ENCODE peak calls at places on chromosomes 7 and 10, in nine cellular contexts. G is skeletal muscle cell; J is right lobe of liver; T is amniotic stem cell; R is T-helper 2 cell; C is glutamatergic neuron; F is activated CD4-positive, alpha-beta T cell treated with anti-CD3 and anti-CD28 coated beads, Interleukin-2, amount 10 ng/mL, durations not matched to agents 7 days and 5 days; N is stimulated activated CD4-positive, alpha-beta T cell treated with anti-CD3 and anti-CD28 coated beads, TNF-alpha, amount 100 ng/mL, for 48 hours; Y is left ventricle myocardium inferior. M is an unnamed sample.

GRCh38 chr10:124286621-124287020 is 132.1 kb downstream of the OAT start:
- DNase-seq in G (no peak), J (no peak), T (no peak), R (no peak), C (no peak), F (no peak), N (no peak), Y (no peak), M (no peak)

GRCh38 chr10:127398140-127398966 is 150.8 kb upstream of the NPS start:
- DNase-seq in G (peak), J (no peak), T (peak), R (no peak), C (no peak), F (no peak), N (no peak), Y (no peak), M (no peak)

GRCh38 chr10:11846542-11846941 is 23.4 kb downstream of the PROSER2 start:
- DNase-seq in G (no peak), J (peak), T (no peak), R (no peak), C (no peak), F (no peak), N (no peak), Y (no peak), M (peak)

GRCh38 chr10:29243750-29244149 is 45.1 kb upstream of the LYZL1 start:
- DNase-seq in G (no peak), J (no peak), T (no peak), R (no peak), C (no peak), F (no peak), N (no peak), Y (no peak), M (no peak)

GRCh38 chr7:116598846-116599245 is 73.2 kb upstream of the MET start:
- DNase-seq in G (no peak), J (no peak), T (no peak), R (no peak), C (no peak), F (no peak), N (no peak), Y (no peak), M (no peak)

GRCh38 chr10:124539935-124540641 is 78.5 kb downstream of the LHPP start:
- DNase-seq in G (no peak), J (peak), T (no peak), R (peak), C (peak), F (peak), N (peak), Y (peak), M (no peak)

GRCh38 chr7:64947252-64948000 is 43.4 kb downstream of the ZNF117 start:
- DNase-seq in G (no peak), J (peak), T (no peak), R (no peak), C (peak), F (no peak), N (no peak), Y (no peak), M (no peak)

GRCh38 chr7:151821226-151821625 is 55.7 kb downstream of the PRKAG2 start:
- DNase-seq in G (no peak), J (no peak), T (no peak), R (no peak), C (no peak), F (no peak), N (no peak), Y (no peak), M (no peak)

GRCh38 chr7:140674899-140675701 is 2.4 kb downstream of the ADCK2 start:
- DNase-seq in G (peak), J (no peak), T (no peak), R (no peak), C (no peak), F (no peak), N (no peak), Y (no peak), M (peak)

GRCh38 chr7:1386623-1387220 is 72.5 kb downstream of the MICALL2 start:
- DNase-seq in G (no peak), J (no peak), T (no peak), R (no peak), C (no peak), F (no peak), N (no peak), Y (no peak), M (no peak)

GRCh38 chr7:155804897-155805825 is 7.1 kb downstream of the SHH start:
- DNase-seq in G (peak), J (no peak), T (peak), R (peak), C (peak), F (peak), N (peak), Y (peak), M (peak)

GRCh38 chr7:94529516-94529915 is 19.9 kb downstream of the CASD1 start:
- DNase-seq in G (no peak), J (no peak), T (no peak), R (no peak), C (no peak), F (no peak), N (no peak), Y (no peak), M (no peak)

GRCh38 chr7:1532456-1533254 is 2.2 kb downstream of the MAFK start:
- DNase-seq in G (peak), J (peak), T (peak), R (peak), C (no peak), F (peak), N (peak), Y (peak), M (peak)

GRCh38 chr7:131897016-131897789 is 340.8 kb upstream of the PODXL start:
- DNase-seq in G (peak), J (no peak), T (no peak), R (no peak), C (no peak), F (no peak), N (no peak), Y (no peak), M (no peak)

GRCh38 chr7:45920543-45921380 is at the start of gene IGFBP3:
- DNase-seq in G (peak), J (peak), T (no peak), R (no peak), C (peak), F (no peak), N (no peak), Y (peak), M (no peak)

GRCh38 chr10:75995041-75995430 is 563.6 kb downstream of the LRMDA start:
- DNase-seq in G (no peak), J (no peak), T (no peak), R (no peak), C (no peak), F (no peak), N (no peak), Y (no peak), M (no peak)

GRCh38 chr7:20598479-20599419 is 16.7 kb upstream of the ABCB5 start:
- DNase-seq in G (no peak), J (no peak), T (peak), R (no peak), C (no peak), F (no peak), N (no peak), Y (no peak), M (peak)

GRCh38 chr7:128829391-128830166 is 627 bp upstream of the FLNC start:
- DNase-seq in G (no peak), J (peak), T (peak), R (no peak), C (no peak), F (no peak), N (no peak), Y (no peak), M (no peak)

GRCh38 chr7:36487756-36488336 is 98.2 kb downstream of the ANLN start:
- DNase-seq in G (peak), J (no peak), T (peak), R (no peak), C (no peak), F (peak), N (no peak), Y (no peak), M (peak)

GRCh38 chr7:155001756-155002410 is 1.0 kb downstream of the PAXIP1 start:
- DNase-seq in G (no peak), J (no peak), T (no peak), R (no peak), C (peak), F (no peak), N (no peak), Y (no peak), M (no peak)

GRCh38 chr7:34373940-34374339 is 284.1 kb upstream of the NPSR1 start:
- DNase-seq in G (no peak), J (no peak), T (no peak), R (no peak), C (no peak), F (no peak), N (no peak), Y (no peak), M (no peak)

GRCh38 chr10:28946479-28946878 is 269.2 kb downstream of the BAMBI start:
- DNase-seq in G (peak), J (no peak), T (peak), R (no peak), C (no peak), F (no peak), N (no peak), Y (no peak), M (no peak)

GRCh38 chr10:55163388-55163972 is 362.4 kb upstream of the PCDH15 start:
- DNase-seq in G (no peak), J (no peak), T (no peak), R (no peak), C (no peak), F (no peak), N (no peak), Y (no peak), M (no peak)

GRCh38 chr10:126397640-126398382 is 9.5 kb upstream of the ADAM12 start:
- DNase-seq in G (peak), J (no peak), T (peak), R (no peak), C (no peak), F (no peak), N (no peak), Y (no peak), M (peak)

GRCh38 chr10:72315054-72315453 is 39.7 kb downstream of the DNAJB12 start:
- DNase-seq in G (no peak), J (no peak), T (no peak), R (no peak), C (no peak), F (no peak), N (no peak), Y (no peak), M (no peak)

GRCh38 chr10:45374451-45375052 is 536 bp downstream of the ALOX5 start:
- DNase-seq in G (no peak), J (no peak), T (no peak), R (no peak), C (peak), F (no peak), N (no peak), Y (no peak), M (no peak)

GRCh38 chr7:92782236-92782635 is 54.1 kb downstream of the CDK6 start:
- DNase-seq in G (no peak), J (no peak), T (no peak), R (no peak), C (no peak), F (no peak), N (no peak), Y (no peak), M (no peak)

GRCh38 chr10:34813626-34814227 is 1.4 kb downstream of the PARD3 start:
- DNase-seq in G (no peak), J (peak), T (no peak), R (no peak), C (no peak), F (no peak), N (no peak), Y (no peak), M (no peak)

GRCh38 chr7:30594055-30594539 is 581 bp upstream of the GARS1 start:
- DNase-seq in G (no peak), J (peak), T (no peak), R (peak), C (peak), F (peak), N (peak), Y (peak), M (no peak)

GRCh38 chr10:14700551-14700950 is 74.1 kb downstream of the FAM107B start:
- DNase-seq in G (no peak), J (no peak), T (no peak), R (no peak), C (no peak), F (no peak), N (no peak), Y (peak), M (no peak)

GRCh38 chr7:7323352-7323751 is 141.0 kb downstream of the C1GALT1 start:
- DNase-seq in G (no peak), J (no peak), T (no peak), R (no peak), C (no peak), F (no peak), N (no peak), Y (no peak), M (no peak)

GRCh38 chr10:16988900-16989299 is 140.7 kb downstream of the CUBN start:
- DNase-seq in G (no peak), J (no peak), T (no peak), R (no peak), C (no peak), F (no peak), N (no peak), Y (no peak), M (no peak)

GRCh38 chr10:131266936-131267813 is 44.3 kb downstream of the TCERG1L start:
- DNase-seq in G (no peak), J (no peak), T (no peak), R (no peak), C (no peak), F (no peak), N (no peak), Y (no peak), M (no peak)

GRCh38 chr7:43394441-43395130 is 188.3 kb upstream of the STK17A start:
- DNase-seq in G (no peak), J (no peak), T (no peak), R (no peak), C (no peak), F (no peak), N (no peak), Y (no peak), M (no peak)

GRCh38 chr7:73823873-73824597 is 6.8 kb upstream of the CLDN4 start:
- DNase-seq in G (no peak), J (peak), T (no peak), R (no peak), C (no peak), F (no peak), N (no peak), Y (no peak), M (no peak)